ENCODE peak calls at places on chromosomes 3 and 15, in eight cellular contexts. One of them, this sample, is unnamed.
A peak's percentile ranks its signal among the peaks of the same experiment; 100 is the strongest.

GRCh38 chr15:77557178-77557960 is 75.3 kb downstream of the LINGO1 start:
- DNase-seq in HEK293T: no peak
- DNase-seq in SJSA1: no peak
- DNase-seq in right cardiac atrium: peak; percentile 47
- DNase-seq in left cardiac atrium: no peak
- DNase-seq in stimulated activated CD8-positive, alpha-beta memory T cell treated with anti-CD3 and anti-CD28 coated beads, Interleukin-4, amount 100 ng/mL, for 24 hours: no peak
- DNase-seq in HT1080: no peak
- DNase-seq in tibial artery: no peak
- DNase-seq in this sample: no peak

GRCh38 chr3:46440531-46441294 is 24.0 kb downstream of the LTF start:
- DNase-seq in HEK293T: no peak
- DNase-seq in SJSA1: no peak
- DNase-seq in right cardiac atrium: no peak
- DNase-seq in left cardiac atrium: no peak
- DNase-seq in stimulated activated CD8-positive, alpha-beta memory T cell treated with anti-CD3 and anti-CD28 coated beads, Interleukin-4, amount 100 ng/mL, for 24 hours: no peak
- DNase-seq in HT1080: no peak
- DNase-seq in tibial artery: no peak
- DNase-seq in this sample: no peak

GRCh38 chr3:128619146-128619890 is 31.3 kb downstream of the RPN1 start:
- DNase-seq in HEK293T: no peak
- DNase-seq in SJSA1: no peak
- DNase-seq in right cardiac atrium: no peak
- DNase-seq in left cardiac atrium: no peak
- DNase-seq in stimulated activated CD8-positive, alpha-beta memory T cell treated with anti-CD3 and anti-CD28 coated beads, Interleukin-4, amount 100 ng/mL, for 24 hours: no peak
- DNase-seq in HT1080: peak; percentile 95
- DNase-seq in tibial artery: no peak
- DNase-seq in this sample: peak; percentile 50

GRCh38 chr3:52967398-52967797 is 70.0 kb upstream of the STIMATE start:
- DNase-seq in HEK293T: no peak
- DNase-seq in SJSA1: no peak
- DNase-seq in right cardiac atrium: no peak
- DNase-seq in left cardiac atrium: no peak
- DNase-seq in stimulated activated CD8-positive, alpha-beta memory T cell treated with anti-CD3 and anti-CD28 coated beads, Interleukin-4, amount 100 ng/mL, for 24 hours: no peak
- DNase-seq in HT1080: no peak
- DNase-seq in tibial artery: no peak
- DNase-seq in this sample: no peak

GRCh38 chr3:186477876-186478275 is 66.3 kb downstream of the CRYGS start:
- DNase-seq in HEK293T: no peak
- DNase-seq in SJSA1: no peak
- DNase-seq in right cardiac atrium: no peak
- DNase-seq in left cardiac atrium: no peak
- DNase-seq in stimulated activated CD8-positive, alpha-beta memory T cell treated with anti-CD3 and anti-CD28 coated beads, Interleukin-4, amount 100 ng/mL, for 24 hours: no peak
- DNase-seq in HT1080: no peak
- DNase-seq in tibial artery: no peak
- DNase-seq in this sample: no peak

GRCh38 chr15:26197719-26198118 is 334.6 kb upstream of the ATP10A start:
- DNase-seq in HEK293T: no peak
- DNase-seq in SJSA1: no peak
- DNase-seq in right cardiac atrium: no peak
- DNase-seq in left cardiac atrium: no peak
- DNase-seq in stimulated activated CD8-positive, alpha-beta memory T cell treated with anti-CD3 and anti-CD28 coated beads, Interleukin-4, amount 100 ng/mL, for 24 hours: no peak
- DNase-seq in HT1080: no peak
- DNase-seq in tibial artery: no peak
- DNase-seq in this sample: no peak

GRCh38 chr3:188283347-188283746 is 129.4 kb downstream of the LPP start:
- DNase-seq in HEK293T: no peak
- DNase-seq in SJSA1: no peak
- DNase-seq in right cardiac atrium: no peak
- DNase-seq in left cardiac atrium: no peak
- DNase-seq in stimulated activated CD8-positive, alpha-beta memory T cell treated with anti-CD3 and anti-CD28 coated beads, Interleukin-4, amount 100 ng/mL, for 24 hours: no peak
- DNase-seq in HT1080: no peak
- DNase-seq in tibial artery: no peak
- DNase-seq in this sample: no peak

GRCh38 chr3:65831733-65832425 is 206.8 kb downstream of the MAGI1 start:
- DNase-seq in HEK293T: no peak
- DNase-seq in SJSA1: no peak
- DNase-seq in right cardiac atrium: no peak
- DNase-seq in left cardiac atrium: no peak
- DNase-seq in stimulated activated CD8-positive, alpha-beta memory T cell treated with anti-CD3 and anti-CD28 coated beads, Interleukin-4, amount 100 ng/mL, for 24 hours: no peak
- DNase-seq in HT1080: peak; percentile 80
- DNase-seq in tibial artery: no peak
- DNase-seq in this sample: peak; percentile 30

GRCh38 chr15:97986781-97987180 is 26.3 kb downstream of the ARRDC4 start:
- DNase-seq in HEK293T: no peak
- DNase-seq in SJSA1: no peak
- DNase-seq in right cardiac atrium: no peak
- DNase-seq in left cardiac atrium: no peak
- DNase-seq in stimulated activated CD8-positive, alpha-beta memory T cell treated with anti-CD3 and anti-CD28 coated beads, Interleukin-4, amount 100 ng/mL, for 24 hours: no peak
- DNase-seq in HT1080: no peak
- DNase-seq in tibial artery: no peak
- DNase-seq in this sample: no peak

GRCh38 chr3:148697311-148698189 is at the start of gene AGTR1:
- DNase-seq in HEK293T: peak; percentile 73
- DNase-seq in SJSA1: no peak
- DNase-seq in right cardiac atrium: peak; percentile 88
- DNase-seq in left cardiac atrium: peak; percentile 62
- DNase-seq in stimulated activated CD8-positive, alpha-beta memory T cell treated with anti-CD3 and anti-CD28 coated beads, Interleukin-4, amount 100 ng/mL, for 24 hours: no peak
- DNase-seq in HT1080: no peak
- DNase-seq in tibial artery: peak; percentile 85
- DNase-seq in this sample: no peak

GRCh38 chr3:4687167-4687566 is 194.0 kb downstream of the ITPR1 start:
- DNase-seq in HEK293T: no peak
- DNase-seq in SJSA1: no peak
- DNase-seq in right cardiac atrium: no peak
- DNase-seq in left cardiac atrium: no peak
- DNase-seq in stimulated activated CD8-positive, alpha-beta memory T cell treated with anti-CD3 and anti-CD28 coated beads, Interleukin-4, amount 100 ng/mL, for 24 hours: no peak
- DNase-seq in HT1080: no peak
- DNase-seq in tibial artery: no peak
- DNase-seq in this sample: peak; percentile 6

GRCh38 chr3:54906763-54907162 is 21.1 kb downstream of the LRTM1 start:
- DNase-seq in HEK293T: no peak
- DNase-seq in SJSA1: no peak
- DNase-seq in right cardiac atrium: no peak
- DNase-seq in left cardiac atrium: no peak
- DNase-seq in stimulated activated CD8-positive, alpha-beta memory T cell treated with anti-CD3 and anti-CD28 coated beads, Interleukin-4, amount 100 ng/mL, for 24 hours: no peak
- DNase-seq in HT1080: no peak
- DNase-seq in tibial artery: no peak
- DNase-seq in this sample: no peak

GRCh38 chr3:123026551-123027291 is 842 bp downstream of the SEMA5B start:
- DNase-seq in HEK293T: no peak
- DNase-seq in SJSA1: no peak
- DNase-seq in right cardiac atrium: peak; percentile 68
- DNase-seq in left cardiac atrium: peak; percentile 42
- DNase-seq in stimulated activated CD8-positive, alpha-beta memory T cell treated with anti-CD3 and anti-CD28 coated beads, Interleukin-4, amount 100 ng/mL, for 24 hours: no peak
- DNase-seq in HT1080: no peak
- DNase-seq in tibial artery: no peak
- DNase-seq in this sample: no peak

GRCh38 chr15:70149667-70150404 is 52.1 kb upstream of the TLE3 start:
- DNase-seq in HEK293T: no peak
- DNase-seq in SJSA1: no peak
- DNase-seq in right cardiac atrium: no peak
- DNase-seq in left cardiac atrium: no peak
- DNase-seq in stimulated activated CD8-positive, alpha-beta memory T cell treated with anti-CD3 and anti-CD28 coated beads, Interleukin-4, amount 100 ng/mL, for 24 hours: no peak
- DNase-seq in HT1080: peak; percentile 57
- DNase-seq in tibial artery: no peak
- DNase-seq in this sample: peak; percentile 63

GRCh38 chr3:69542265-69543079 is 156.6 kb upstream of the FRMD4B start:
- DNase-seq in HEK293T: peak; percentile 31
- DNase-seq in SJSA1: peak; percentile 15
- DNase-seq in right cardiac atrium: peak; percentile 78
- DNase-seq in left cardiac atrium: peak; percentile 40
- DNase-seq in stimulated activated CD8-positive, alpha-beta memory T cell treated with anti-CD3 and anti-CD28 coated beads, Interleukin-4, amount 100 ng/mL, for 24 hours: no peak
- DNase-seq in HT1080: peak; percentile 55
- DNase-seq in tibial artery: peak; percentile 63
- DNase-seq in this sample: no peak

GRCh38 chr3:31503456-31503855 is 29.3 kb upstream of the STT3B start:
- DNase-seq in HEK293T: no peak
- DNase-seq in SJSA1: no peak
- DNase-seq in right cardiac atrium: no peak
- DNase-seq in left cardiac atrium: no peak
- DNase-seq in stimulated activated CD8-positive, alpha-beta memory T cell treated with anti-CD3 and anti-CD28 coated beads, Interleukin-4, amount 100 ng/mL, for 24 hours: no peak
- DNase-seq in HT1080: no peak
- DNase-seq in tibial artery: no peak
- DNase-seq in this sample: peak; percentile 34

GRCh38 chr3:189392969-189393368 is 221.2 kb downstream of the TPRG1 start:
- DNase-seq in HEK293T: no peak
- DNase-seq in SJSA1: peak; percentile 9
- DNase-seq in right cardiac atrium: no peak
- DNase-seq in left cardiac atrium: no peak
- DNase-seq in stimulated activated CD8-positive, alpha-beta memory T cell treated with anti-CD3 and anti-CD28 coated beads, Interleukin-4, amount 100 ng/mL, for 24 hours: no peak
- DNase-seq in HT1080: peak; percentile 78
- DNase-seq in tibial artery: no peak
- DNase-seq in this sample: peak; percentile 98

GRCh38 chr15:79065361-79065743 is 25.2 kb downstream of the RASGRF1 start:
- DNase-seq in HEK293T: no peak
- DNase-seq in SJSA1: no peak
- DNase-seq in right cardiac atrium: no peak
- DNase-seq in left cardiac atrium: no peak
- DNase-seq in stimulated activated CD8-positive, alpha-beta memory T cell treated with anti-CD3 and anti-CD28 coated beads, Interleukin-4, amount 100 ng/mL, for 24 hours: no peak
- DNase-seq in HT1080: no peak
- DNase-seq in tibial artery: no peak
- DNase-seq in this sample: no peak

GRCh38 chr15:39594056-39594763 is 13.3 kb downstream of the THBS1 start:
- DNase-seq in HEK293T: no peak
- DNase-seq in SJSA1: peak; percentile 32
- DNase-seq in right cardiac atrium: no peak
- DNase-seq in left cardiac atrium: no peak
- DNase-seq in stimulated activated CD8-positive, alpha-beta memory T cell treated with anti-CD3 and anti-CD28 coated beads, Interleukin-4, amount 100 ng/mL, for 24 hours: no peak
- DNase-seq in HT1080: no peak
- DNase-seq in tibial artery: no peak
- DNase-seq in this sample: peak; percentile 7

GRCh38 chr15:38611228-38611627 is 46.6 kb upstream of the RASGRP1 start:
- DNase-seq in HEK293T: no peak
- DNase-seq in SJSA1: no peak
- DNase-seq in right cardiac atrium: no peak
- DNase-seq in left cardiac atrium: no peak
- DNase-seq in stimulated activated CD8-positive, alpha-beta memory T cell treated with anti-CD3 and anti-CD28 coated beads, Interleukin-4, amount 100 ng/mL, for 24 hours: peak; percentile 26
- DNase-seq in HT1080: no peak
- DNase-seq in tibial artery: no peak
- DNase-seq in this sample: no peak

GRCh38 chr3:126569390-126569975 is 10.8 kb upstream of the C3orf22 start:
- DNase-seq in HEK293T: no peak
- DNase-seq in SJSA1: no peak
- DNase-seq in right cardiac atrium: no peak
- DNase-seq in left cardiac atrium: no peak
- DNase-seq in stimulated activated CD8-positive, alpha-beta memory T cell treated with anti-CD3 and anti-CD28 coated beads, Interleukin-4, amount 100 ng/mL, for 24 hours: no peak
- DNase-seq in HT1080: no peak
- DNase-seq in tibial artery: no peak
- DNase-seq in this sample: no peak

GRCh38 chr3:126357299-126358037 is at the start of gene KLF15:
- DNase-seq in HEK293T: peak; percentile 92
- DNase-seq in SJSA1: peak; percentile 64
- DNase-seq in right cardiac atrium: peak; percentile 96
- DNase-seq in left cardiac atrium: peak; percentile 90
- DNase-seq in stimulated activated CD8-positive, alpha-beta memory T cell treated with anti-CD3 and anti-CD28 coated beads, Interleukin-4, amount 100 ng/mL, for 24 hours: peak; percentile 69
- DNase-seq in HT1080: peak; percentile 54
- DNase-seq in tibial artery: peak; percentile 96
- DNase-seq in this sample: peak; percentile 63

GRCh38 chr3:45656575-45657363 is 32.4 kb upstream of the SACM1L start:
- DNase-seq in HEK293T: peak; percentile 85
- DNase-seq in SJSA1: peak; percentile 64
- DNase-seq in right cardiac atrium: peak; percentile 96
- DNase-seq in left cardiac atrium: peak; percentile 94
- DNase-seq in stimulated activated CD8-positive, alpha-beta memory T cell treated with anti-CD3 and anti-CD28 coated beads, Interleukin-4, amount 100 ng/mL, for 24 hours: peak; percentile 73
- DNase-seq in HT1080: peak; percentile 88
- DNase-seq in tibial artery: peak; percentile 94
- DNase-seq in this sample: peak; percentile 97

GRCh38 chr3:126752303-126753190 is 48.5 kb downstream of the CHCHD6 start:
- DNase-seq in HEK293T: peak; percentile 82
- DNase-seq in SJSA1: peak; percentile 82
- DNase-seq in right cardiac atrium: peak; percentile 94
- DNase-seq in left cardiac atrium: peak; percentile 86
- DNase-seq in stimulated activated CD8-positive, alpha-beta memory T cell treated with anti-CD3 and anti-CD28 coated beads, Interleukin-4, amount 100 ng/mL, for 24 hours: peak; percentile 22
- DNase-seq in HT1080: peak; percentile 88
- DNase-seq in tibial artery: peak; percentile 86
- DNase-seq in this sample: peak; percentile 74

GRCh38 chr15:45650889-45651525 is 16.2 kb downstream of the SQOR start:
- DNase-seq in HEK293T: no peak
- DNase-seq in SJSA1: no peak
- DNase-seq in right cardiac atrium: no peak
- DNase-seq in left cardiac atrium: no peak
- DNase-seq in stimulated activated CD8-positive, alpha-beta memory T cell treated with anti-CD3 and anti-CD28 coated beads, Interleukin-4, amount 100 ng/mL, for 24 hours: no peak
- DNase-seq in HT1080: no peak
- DNase-seq in tibial artery: no peak
- DNase-seq in this sample: no peak

GRCh38 chr3:64311424-64311920 is 86.2 kb upstream of the PRICKLE2 start:
- DNase-seq in HEK293T: no peak
- DNase-seq in SJSA1: peak; percentile 20
- DNase-seq in right cardiac atrium: no peak
- DNase-seq in left cardiac atrium: no peak
- DNase-seq in stimulated activated CD8-positive, alpha-beta memory T cell treated with anti-CD3 and anti-CD28 coated beads, Interleukin-4, amount 100 ng/mL, for 24 hours: no peak
- DNase-seq in HT1080: peak; percentile 46
- DNase-seq in tibial artery: no peak
- DNase-seq in this sample: peak; percentile 10

GRCh38 chr3:56764904-56765445 is 36.8 kb downstream of the ARHGEF3 start:
- DNase-seq in HEK293T: no peak
- DNase-seq in SJSA1: no peak
- DNase-seq in right cardiac atrium: no peak
- DNase-seq in left cardiac atrium: no peak
- DNase-seq in stimulated activated CD8-positive, alpha-beta memory T cell treated with anti-CD3 and anti-CD28 coated beads, Interleukin-4, amount 100 ng/mL, for 24 hours: no peak
- DNase-seq in HT1080: no peak
- DNase-seq in tibial artery: no peak
- DNase-seq in this sample: no peak

GRCh38 chr15:80587816-80588456 is 107.2 kb upstream of the ABHD17C start:
- DNase-seq in HEK293T: no peak
- DNase-seq in SJSA1: peak; percentile 12
- DNase-seq in right cardiac atrium: no peak
- DNase-seq in left cardiac atrium: no peak
- DNase-seq in stimulated activated CD8-positive, alpha-beta memory T cell treated with anti-CD3 and anti-CD28 coated beads, Interleukin-4, amount 100 ng/mL, for 24 hours: no peak
- DNase-seq in HT1080: peak; percentile 83
- DNase-seq in tibial artery: peak; percentile 45
- DNase-seq in this sample: peak; percentile 27

GRCh38 chr3:146209371-146209770 is 41.5 kb downstream of the PLSCR4 start:
- DNase-seq in HEK293T: no peak
- DNase-seq in SJSA1: no peak
- DNase-seq in right cardiac atrium: no peak
- DNase-seq in left cardiac atrium: no peak
- DNase-seq in stimulated activated CD8-positive, alpha-beta memory T cell treated with anti-CD3 and anti-CD28 coated beads, Interleukin-4, amount 100 ng/mL, for 24 hours: no peak
- DNase-seq in HT1080: no peak
- DNase-seq in tibial artery: no peak
- DNase-seq in this sample: no peak

GRCh38 chr3:121985841-121986240 is 36.2 kb downstream of the ILDR1 start:
- DNase-seq in HEK293T: no peak
- DNase-seq in SJSA1: no peak
- DNase-seq in right cardiac atrium: no peak
- DNase-seq in left cardiac atrium: no peak
- DNase-seq in stimulated activated CD8-positive, alpha-beta memory T cell treated with anti-CD3 and anti-CD28 coated beads, Interleukin-4, amount 100 ng/mL, for 24 hours: no peak
- DNase-seq in HT1080: no peak
- DNase-seq in tibial artery: no peak
- DNase-seq in this sample: no peak

GRCh38 chr3:123002749-123003497 is 24.6 kb downstream of the SEMA5B start:
- DNase-seq in HEK293T: no peak
- DNase-seq in SJSA1: no peak
- DNase-seq in right cardiac atrium: no peak
- DNase-seq in left cardiac atrium: no peak
- DNase-seq in stimulated activated CD8-positive, alpha-beta memory T cell treated with anti-CD3 and anti-CD28 coated beads, Interleukin-4, amount 100 ng/mL, for 24 hours: no peak
- DNase-seq in HT1080: no peak
- DNase-seq in tibial artery: no peak
- DNase-seq in this sample: no peak

GRCh38 chr15:101024709-101025108 is 105.6 kb downstream of the LRRK1 start:
- DNase-seq in HEK293T: no peak
- DNase-seq in SJSA1: no peak
- DNase-seq in right cardiac atrium: no peak
- DNase-seq in left cardiac atrium: no peak
- DNase-seq in stimulated activated CD8-positive, alpha-beta memory T cell treated with anti-CD3 and anti-CD28 coated beads, Interleukin-4, amount 100 ng/mL, for 24 hours: no peak
- DNase-seq in HT1080: no peak
- DNase-seq in tibial artery: peak; percentile 55
- DNase-seq in this sample: no peak

GRCh38 chr15:40928351-40928974 is 677 bp upstream of the DLL4 start:
- DNase-seq in HEK293T: no peak
- DNase-seq in SJSA1: no peak
- DNase-seq in right cardiac atrium: no peak
- DNase-seq in left cardiac atrium: peak; percentile 29
- DNase-seq in stimulated activated CD8-positive, alpha-beta memory T cell treated with anti-CD3 and anti-CD28 coated beads, Interleukin-4, amount 100 ng/mL, for 24 hours: no peak
- DNase-seq in HT1080: no peak
- DNase-seq in tibial artery: no peak
- DNase-seq in this sample: peak; percentile 64

GRCh38 chr3:100941046-100941445 is 52.2 kb downstream of the ABI3BP start:
- DNase-seq in HEK293T: no peak
- DNase-seq in SJSA1: no peak
- DNase-seq in right cardiac atrium: peak; percentile 60
- DNase-seq in left cardiac atrium: no peak
- DNase-seq in stimulated activated CD8-positive, alpha-beta memory T cell treated with anti-CD3 and anti-CD28 coated beads, Interleukin-4, amount 100 ng/mL, for 24 hours: no peak
- DNase-seq in HT1080: no peak
- DNase-seq in tibial artery: no peak
- DNase-seq in this sample: no peak